ENCODE peak calls at places on chromosomes 5 and 9, in five cellular contexts. R, P, J, O and T are unnamed samples. For H3K36me3, the result is how much of the 10 kb centered on the place peaks cover.

GRCh38 chr5:116583085-116583766 is 8.6 kb upstream of the SEMA6A start:
- DNase-seq in R (no peak), P (peak), J (no peak), O (no peak), T (no peak)

GRCh38 chr5:106127985-106128384 is 1542.8 kb downstream of the EFNA5 start:
- DNase-seq in R (no peak), P (no peak), J (no peak), O (no peak), T (no peak)

GRCh38 chr5:170238456-170238855 is 5.7 kb downstream of the C5orf58 start:
- DNase-seq in R (no peak), P (no peak), J (no peak), O (no peak), T (no peak)

GRCh38 chr5:171275822-171276544 is 33.1 kb upstream of the TLX3 start:
- DNase-seq in R (no peak), P (no peak), J (no peak), O (no peak), T (no peak)

GRCh38 chr5:65121880-65122436 is 353.2 kb downstream of the CWC27 start:
- DNase-seq in R (no peak), P (peak), J (no peak), O (no peak), T (no peak)

GRCh38 chr9:107137495-107138202 is 145.4 kb upstream of the RAD23B start:
- DNase-seq in R (no peak), P (no peak), J (no peak), O (no peak), T (peak)

GRCh38 chr5:78549043-78549442 is 99.5 kb downstream of the LHFPL2 start:
- DNase-seq in R (no peak), P (no peak), J (peak), O (no peak), T (no peak)

GRCh38 chr5:137737349-137738256 is 1.7 kb upstream of the KLHL3 start:
- DNase-seq in R (no peak), P (no peak), J (peak), O (no peak), T (no peak)

GRCh38 chr9:135810806-135811575 is 96.4 kb downstream of the CAMSAP1 start:
- DNase-seq in R (peak), P (no peak), J (no peak), O (no peak), T (no peak)

DNA sequence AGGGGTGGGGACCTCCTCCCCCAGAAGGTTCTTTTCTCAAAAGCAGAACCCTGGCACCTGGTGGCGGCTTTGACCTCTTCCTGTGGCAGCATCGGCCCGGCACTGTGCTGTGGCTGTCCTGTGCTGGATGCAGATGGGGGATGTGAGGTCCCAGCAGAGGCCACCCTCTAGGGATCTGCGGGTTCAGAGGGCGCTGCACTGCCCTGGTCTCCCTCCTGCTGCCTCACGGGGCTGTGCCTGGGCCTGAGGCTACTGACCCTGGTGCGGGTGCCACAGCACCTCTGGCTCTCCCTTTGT is 76.6 kb upstream of the CACNA1B start:
- DNase-seq in R (no peak), P (no peak), J (no peak), O (no peak), T (no peak)
- H3K36me3 ChIP-seq in R (half or more), P (under half), J (under half), O (under half), T (under half)

DNA sequence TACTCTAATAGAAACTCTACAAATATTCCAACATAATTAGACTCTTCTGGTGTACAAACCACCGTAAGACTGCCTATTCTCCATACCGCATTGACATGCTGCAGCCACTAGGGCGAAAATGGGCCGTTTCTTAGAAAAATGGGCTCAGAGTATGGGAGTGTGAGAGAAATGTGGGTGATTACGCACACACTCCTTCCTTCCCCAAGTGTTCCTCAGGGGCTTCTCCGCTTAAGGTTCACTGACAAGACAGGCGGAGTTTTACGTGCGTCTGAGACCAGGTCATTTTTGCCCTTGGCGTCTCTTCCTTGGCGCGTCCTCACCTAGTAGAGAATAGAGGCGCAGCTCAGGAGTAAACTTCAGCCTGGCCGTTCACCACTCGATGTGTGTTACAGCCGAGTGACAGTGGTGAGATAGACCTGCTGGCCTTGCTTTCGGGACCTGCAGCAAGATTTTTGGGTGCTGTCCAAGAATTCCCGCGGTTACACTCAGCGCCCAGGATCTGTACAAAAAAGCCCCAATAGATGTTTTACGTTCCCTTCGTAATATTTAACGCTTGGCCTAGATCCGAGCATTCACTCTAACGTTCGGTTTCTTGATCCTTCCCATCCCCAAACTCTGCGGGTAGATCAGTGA is 1.8 kb upstream of the NTRK2 start:
- DNase-seq in R (no peak), P (peak), J (peak), O (peak), T (no peak)
- TF ChIP-seq CTCF in R (peak), P (peak), J (peak), O (peak), T (no peak)

GRCh38 chr5:150407097-150407720 is 5.5 kb downstream of the CD74 start:
- DNase-seq in R (no peak), P (no peak), J (no peak), O (no peak), T (no peak)

GRCh38 chr5:150411245-150411979 is 1.3 kb downstream of the CD74 start:
- DNase-seq in R (peak), P (no peak), J (peak), O (peak), T (no peak)

GRCh38 chr5:150410524-150411244 is 2.0 kb downstream of the CD74 start:
- DNase-seq in R (no peak), P (peak), J (peak), O (peak), T (peak)

GRCh38 chr5:150412319-150413175 is at the start of gene CD74:
- DNase-seq in R (peak), P (peak), J (peak), O (peak), T (peak)

GRCh38 chr5:150409638-150410523 is 2.8 kb downstream of the CD74 start:
- DNase-seq in R (peak), P (peak), J (peak), O (peak), T (peak)
- H3K4me3 ChIP-seq in R (peak), P (no peak), J (peak), O (no peak), T (no peak)

DNA sequence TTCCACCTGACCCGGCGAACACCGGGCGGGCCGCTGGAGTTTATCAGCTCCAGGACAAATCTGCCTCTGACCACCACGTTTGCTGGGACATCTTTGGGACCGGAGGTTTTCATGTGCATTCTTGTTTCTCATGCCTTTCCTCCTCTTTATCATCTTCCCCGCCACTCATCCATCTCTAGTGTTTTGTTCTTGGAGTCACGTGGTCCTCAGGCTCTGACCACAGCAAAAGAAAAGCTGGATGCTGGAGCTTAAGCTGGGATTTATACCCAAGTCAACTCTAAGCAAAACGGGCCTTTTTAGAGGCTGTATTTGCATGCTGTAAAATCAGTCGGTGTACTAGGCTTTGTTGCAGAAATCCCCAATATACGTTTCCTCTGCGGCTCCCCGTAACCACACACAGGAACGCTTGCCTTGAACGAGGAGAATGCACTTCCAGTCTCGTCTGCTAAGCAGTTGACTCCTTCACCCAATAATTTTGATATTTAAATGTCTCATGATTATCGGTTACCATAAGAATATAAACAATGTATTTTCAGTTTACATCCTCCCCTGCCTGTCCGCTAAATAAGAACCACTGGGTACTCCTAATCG is 642 bp upstream of the NDUFS6 start:
- DNase-seq in R (peak), P (no peak), J (no peak), O (no peak), T (no peak)
- H3K36me3 ChIP-seq in R (under half), P (under half), J (under half), O (under half), T (under half)

DNA sequence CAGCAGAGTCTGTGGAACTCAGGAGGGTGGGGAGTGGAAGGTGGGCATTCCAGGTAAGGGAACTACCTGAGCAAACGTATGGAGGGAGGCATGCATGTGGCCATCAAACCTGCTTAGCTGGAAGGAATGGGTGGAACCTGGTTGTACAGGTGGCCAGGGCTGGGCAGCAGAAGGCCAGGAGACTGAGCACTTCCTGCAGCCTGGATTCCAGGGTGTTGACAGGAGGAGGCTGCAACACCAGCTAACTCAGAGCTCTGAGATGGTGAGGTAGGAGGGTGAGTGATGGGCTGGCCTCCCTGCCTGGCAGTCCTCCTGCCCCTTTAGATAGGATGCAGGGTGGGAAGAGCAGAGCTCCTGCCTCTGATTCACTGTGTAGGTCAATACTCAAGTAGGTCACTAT is 92.5 kb upstream of the CPEB4 start:
- DNase-seq in R (no peak), P (peak), J (no peak), O (no peak), T (peak)
- TF ChIP-seq CTCF in R (no peak), P (no peak), J (no peak), O (no peak), T (no peak)

DNA sequence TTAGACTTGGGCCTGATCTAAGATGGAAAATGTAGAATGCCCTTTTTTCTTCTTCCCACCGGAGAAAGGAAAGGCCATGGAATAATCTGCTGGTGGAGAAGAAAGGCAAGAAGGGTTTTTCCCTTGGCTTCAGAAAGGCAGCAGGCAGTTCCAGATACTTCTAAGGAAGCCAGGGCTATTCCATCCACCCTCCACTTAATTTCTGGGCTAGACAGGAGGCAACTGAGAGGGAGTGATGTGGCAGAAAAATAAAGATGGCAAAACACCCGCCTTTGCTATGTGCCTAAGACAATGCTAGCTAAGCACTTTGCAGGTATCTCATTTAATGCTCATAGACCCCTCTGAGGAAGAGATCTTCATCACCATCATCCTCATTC is 9.9 kb downstream of the MYOZ3 start:
- DNase-seq in R (no peak), P (no peak), J (no peak), O (no peak), T (no peak)
- H3K4me3 ChIP-seq in R (no peak), P (no peak), J (no peak), O (no peak), T (no peak)

DNA sequence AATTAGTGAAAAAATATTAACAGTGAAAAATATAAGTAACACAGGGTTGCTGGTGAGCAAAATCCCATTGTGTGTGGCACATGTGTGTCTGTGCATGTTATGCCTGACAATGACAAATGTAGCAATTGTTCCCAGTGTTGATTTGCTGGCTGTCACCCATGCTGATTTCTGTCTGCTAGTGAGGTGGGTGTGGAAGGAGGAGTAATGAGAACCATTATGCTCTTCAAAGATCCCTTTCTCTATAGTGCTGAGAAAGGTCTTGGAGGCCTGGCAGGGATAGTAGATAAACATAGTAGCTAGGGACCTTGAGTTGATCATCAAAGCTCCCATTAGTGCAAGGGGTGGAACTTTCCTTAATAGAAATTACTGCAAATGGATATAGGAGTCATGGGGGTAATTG is 152.5 kb upstream of the CLINT1 start:
- DNase-seq in R (no peak), P (no peak), J (no peak), O (no peak), T (no peak)
- H3K36me3 ChIP-seq in R (under half), P (under half), J (under half), O (under half), T (under half)

DNA sequence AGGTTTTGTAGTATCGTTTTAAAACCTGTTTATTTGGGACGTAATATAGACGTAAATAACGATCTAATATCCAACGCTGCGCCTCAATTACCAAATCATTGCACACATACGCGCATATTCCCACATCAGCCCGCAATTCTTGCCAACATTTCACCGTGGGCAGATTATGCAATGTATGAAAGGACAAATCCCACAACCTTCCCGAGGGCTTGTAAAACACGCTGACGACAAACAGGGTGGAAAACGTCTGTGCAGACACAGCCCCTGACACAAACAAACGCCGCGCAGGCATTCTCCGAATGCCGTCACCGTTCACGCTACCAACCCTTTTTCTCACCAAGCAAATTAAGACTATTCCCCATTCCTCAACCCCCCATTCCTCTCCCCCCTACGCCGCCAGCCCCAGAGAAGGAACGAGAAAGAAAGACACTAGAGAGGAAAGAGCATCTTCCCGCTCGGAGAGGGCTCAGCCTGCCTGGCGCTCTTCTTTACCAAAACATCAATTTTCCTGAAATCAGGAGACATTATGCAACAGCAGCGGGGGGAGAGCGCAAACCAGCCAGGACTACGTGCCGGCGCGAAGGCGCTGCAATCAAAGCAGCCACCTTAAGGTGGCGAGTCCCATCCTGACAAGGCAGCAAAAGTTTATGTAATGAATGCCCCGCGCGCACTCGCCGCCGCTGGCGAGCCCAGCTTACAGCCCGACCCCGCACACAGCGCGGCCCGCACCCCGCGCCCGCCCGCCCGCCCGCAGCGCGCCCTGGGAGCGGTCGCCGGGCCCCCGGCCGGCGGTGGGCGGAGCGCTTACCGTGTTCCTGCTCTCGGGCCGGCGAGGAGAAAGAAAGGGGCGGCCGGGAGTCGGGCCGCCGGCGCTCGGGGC is 560 bp downstream of the NFIL3 start:
- DNase-seq in R (peak), P (peak), J (peak), O (peak), T (peak)
- TF ChIP-seq CTCF in R (peak), P (peak), J (peak), O (peak), T (no peak)